ENCODE peak calls at places on chromosomes 11 and 22, in six cellular contexts. L, X, O, B, H and U are unnamed samples.

GRCh38 chr11:12158926-12159325 is 48.5 kb downstream of the MICAL2 start:
- DNase-seq in L (no peak), X (no peak), O (no peak), B (no peak), H (no peak), U (no peak)

GRCh38 chr11:64003807-64004589 is 17.8 kb downstream of the OTUB1 start:
- DNase-seq in L (no peak), X (no peak), O (no peak), B (no peak), H (no peak), U (no peak)

GRCh38 chr11:27319065-27319464 is 44.0 kb downstream of the CCDC34 start:
- DNase-seq in L (no peak), X (no peak), O (no peak), B (no peak), H (no peak), U (no peak)

GRCh38 chr22:35538801-35539321 is 1.8 kb upstream of the RASD2 start:
- DNase-seq in L (no peak), X (no peak), O (peak; percentile 62), B (peak; percentile 47), H (peak; percentile 84), U (no peak)

GRCh38 chr22:21832291-21833290 is 34.9 kb downstream of the MAPK1 start:
- DNase-seq in L (no peak), X (no peak), O (peak; percentile 21), B (no peak), H (no peak), U (no peak)

GRCh38 chr22:40502919-40503318 is 132.5 kb downstream of the SGSM3 start:
- DNase-seq in L (no peak), X (no peak), O (no peak), B (no peak), H (no peak), U (no peak)

GRCh38 chr11:94775576-94776327 is 7.6 kb downstream of the AMOTL1 start:
- DNase-seq in L (no peak), X (no peak), O (no peak), B (no peak), H (no peak), U (no peak)

GRCh38 chr11:83191491-83191890 is 2.0 kb upstream of the ANKRD42 start:
- DNase-seq in L (no peak), X (no peak), O (no peak), B (no peak), H (no peak), U (no peak)

GRCh38 chr11:119699227-119699626 is 29.8 kb downstream of the NECTIN1 start:
- DNase-seq in L (no peak), X (no peak), O (no peak), B (no peak), H (no peak), U (no peak)

GRCh38 chr11:82733444-82734119 is at the start of gene FAM181B:
- DNase-seq in L (no peak), X (no peak), O (no peak), B (peak; percentile 55), H (peak; percentile 92), U (no peak)

GRCh38 chr11:76380161-76380976 is 563 bp downstream of the THAP12 start:
- DNase-seq in L (peak; percentile 50), X (peak; percentile 32), O (peak; percentile 45), B (peak; percentile 11), H (peak; percentile 73), U (no peak)

GRCh38 chr11:57311109-57311936 is 13.4 kb downstream of the TNKS1BP1 start:
- DNase-seq in L (peak; percentile 30), X (peak; percentile 97), O (no peak), B (no peak), H (peak; percentile 99), U (peak; percentile 50)

GRCh38 chr11:82872377-82873150 is 27.7 kb downstream of the PRCP start:
- DNase-seq in L (no peak), X (no peak), O (no peak), B (no peak), H (no peak), U (no peak)

GRCh38 chr11:36222755-36223635 is 66.2 kb downstream of the COMMD9 start:
- DNase-seq in L (no peak), X (no peak), O (no peak), B (peak; percentile 98), H (no peak), U (peak; percentile 39)

GRCh38 chr22:37242395-37242918 is 1.6 kb downstream of the RAC2 start:
- DNase-seq in L (peak; percentile 83), X (no peak), O (peak; percentile 89), B (no peak), H (peak; percentile 57), U (no peak)